ENCODE peak calls at places on chromosomes 7 and 10, in nine cellular contexts. O is AG04450, M is gastrocnemius medialis, D is heart left ventricle, R is thoracic aorta, V is GM06990, Z is fibroblast of lung, S is testis, B is fibroblast of pulmonary artery. T is an unnamed sample.

GRCh38 chr10:114665406-114665805 is 7.3 kb upstream of the ABLIM1 start:
- DNase-seq in S (no peak), D (no peak), O (no peak), Z (peak; percentile 35), R (no peak), M (no peak), V (no peak), B (no peak), T (no peak)

GRCh38 chr7:26653430-26653911 is 210.9 kb downstream of the SKAP2 start:
- DNase-seq in M (no peak), Z (no peak), D (no peak), S (peak; percentile 22), O (no peak), B (peak; percentile 26), R (no peak), V (no peak), T (no peak)

GRCh38 chr7:72152171-72153131 is 259.7 kb downstream of the CALN1 start:
- DNase-seq in M (no peak), D (no peak), Z (no peak), S (peak; percentile 54), O (no peak), V (no peak), R (no peak), B (no peak), T (no peak)

GRCh38 chr10:60426425-60426824 is 36.8 kb upstream of the ANK3 start:
- DNase-seq in V (no peak), M (no peak), O (peak; percentile 61), Z (peak; percentile 96), B (peak; percentile 92), R (no peak), S (no peak), D (no peak), T (peak; percentile 84)

GRCh38 chr7:133570321-133570720 is 317.4 kb downstream of the EXOC4 start:
- DNase-seq in O (no peak), V (no peak), S (no peak), R (no peak), M (no peak), D (no peak), B (no peak), Z (peak; percentile 37), T (peak; percentile 61)

GRCh38 chr10:44990302-44990655 is 10.4 kb upstream of the ZNF22 start:
- DNase-seq in M (no peak), O (no peak), R (no peak), B (no peak), Z (no peak), V (no peak), S (peak; percentile 64), D (no peak), T (no peak)

GRCh38 chr10:45374451-45375052 is 536 bp downstream of the ALOX5 start:
- DNase-seq in V (peak; percentile 52), B (no peak), O (no peak), D (peak; percentile 33), Z (peak; percentile 9), R (no peak), S (no peak), M (no peak), T (no peak)

GRCh38 chr7:96067321-96067720 is 254.6 kb downstream of the SLC25A13 start:
- DNase-seq in Z (no peak), M (no peak), D (no peak), R (no peak), S (no peak), B (no peak), V (no peak), O (no peak), T (no peak)

GRCh38 chr10:123150229-123150985 is 2.5 kb downstream of the HMX2 start:
- DNase-seq in R (no peak), D (no peak), M (no peak), Z (no peak), B (no peak), O (no peak), V (no peak), S (no peak), T (no peak)

GRCh38 chr10:88228130-88228529 is 355.0 kb downstream of the RNLS start:
- DNase-seq in R (no peak), O (no peak), Z (no peak), S (no peak), V (no peak), D (no peak), B (peak; percentile 39), M (no peak), T (no peak)

GRCh38 chr10:99276848-99277486 is 41.3 kb upstream of the HPSE2 start:
- DNase-seq in M (no peak), D (no peak), R (no peak), O (no peak), Z (no peak), S (no peak), V (no peak), B (peak; percentile 35), T (no peak)

GRCh38 chr7:1668486-1668931 is 1.6 kb upstream of the ELFN1 start:
- DNase-seq in Z (peak; percentile 9), B (no peak), S (no peak), O (no peak), M (peak; percentile 7), V (no peak), D (peak; percentile 47), R (no peak), T (no peak)

GRCh38 chr10:98713586-98713985 is 266.9 kb upstream of the HPS1 start:
- DNase-seq in B (no peak), S (no peak), O (no peak), R (no peak), D (no peak), Z (no peak), M (no peak), V (no peak), T (no peak)

GRCh38 chr10:126309193-126309592 is 79.1 kb downstream of the ADAM12 start:
- DNase-seq in O (no peak), Z (no peak), B (no peak), S (no peak), V (no peak), R (no peak), D (no peak), M (no peak), T (no peak)

GRCh38 chr7:137691566-137691965 is 155.2 kb downstream of the DGKI start:
- DNase-seq in B (no peak), D (no peak), S (no peak), M (no peak), O (no peak), Z (peak; percentile 44), V (no peak), R (no peak), T (no peak)

GRCh38 chr10:85643839-85644525 is 722.6 kb downstream of the GRID1 start:
- DNase-seq in Z (peak; percentile 56), B (no peak), D (no peak), M (no peak), R (no peak), O (no peak), S (no peak), V (no peak), T (no peak)

GRCh38 chr7:19442016-19442785 is 266.6 kb downstream of the POLR1F start:
- DNase-seq in D (no peak), R (no peak), Z (peak; percentile 53), O (peak; percentile 32), M (no peak), V (no peak), S (no peak), B (peak; percentile 80), T (peak; percentile 69)

GRCh38 chr7:27723086-27723485 is 16.9 kb upstream of the TAX1BP1 start:
- DNase-seq in D (no peak), O (no peak), S (no peak), R (no peak), B (peak; percentile 27), M (peak; percentile 19), Z (peak; percentile 11), V (no peak), T (peak; percentile 44)

GRCh38 chr10:576130-576465 is 113.4 kb downstream of the DIP2C start:
- DNase-seq in Z (peak; percentile 60), B (peak; percentile 45), R (no peak), D (peak; percentile 42), V (no peak), M (peak; percentile 48), S (no peak), O (no peak), T (peak; percentile 67)
- TF ChIP-seq CTCF in Z (no peak), B (no peak), R (no peak), D (no peak), V (no peak), M (no peak), S (no peak), O (no peak), T (no peak)

DNA sequence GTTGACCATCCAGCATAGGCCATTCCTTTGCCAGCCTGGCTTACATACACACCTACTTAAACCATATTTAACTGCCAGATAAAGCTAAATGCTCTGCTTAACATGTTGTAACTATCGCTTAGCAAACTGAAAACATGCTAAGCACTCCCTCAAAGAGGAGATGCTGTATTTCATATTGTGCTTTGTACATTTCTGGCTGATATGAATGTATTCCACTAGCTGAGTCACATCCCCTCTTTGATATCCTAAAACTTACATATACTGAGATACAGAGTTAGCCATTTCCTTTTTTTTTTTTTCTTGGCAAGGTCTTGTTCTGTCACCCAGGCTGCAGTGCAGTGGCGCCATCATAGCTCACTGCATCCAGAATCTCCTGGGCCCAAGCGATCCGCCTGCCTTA is 99.4 kb downstream of the TPST1 start:
- DNase-seq in Z (peak; percentile 38), S (no peak), D (no peak), O (no peak), M (no peak), B (peak; percentile 80), V (no peak), R (no peak), T (no peak)
- H3K4me3 ChIP-seq in Z (no peak overlapping the region), S (no peak overlapping the region), D (no peak overlapping the region), O (no peak overlapping the region), M (no peak overlapping the region), B (no peak overlapping the region), V (no peak overlapping the region), R (no peak overlapping the region), T (no peak overlapping the region)

GRCh38 chr7:128104109-128104742 is 73.0 kb upstream of the LRRC4 start:
- DNase-seq in V (peak; percentile 56), R (no peak), D (peak; percentile 56), M (no peak), S (peak; percentile 32), Z (no peak), O (no peak), B (peak; percentile 45), T (peak; percentile 22)
- TF ChIP-seq CTCF in V (no peak), R (no peak), D (no peak), M (no peak), S (no peak), Z (no peak), O (no peak), B (no peak), T (no peak)

DNA sequence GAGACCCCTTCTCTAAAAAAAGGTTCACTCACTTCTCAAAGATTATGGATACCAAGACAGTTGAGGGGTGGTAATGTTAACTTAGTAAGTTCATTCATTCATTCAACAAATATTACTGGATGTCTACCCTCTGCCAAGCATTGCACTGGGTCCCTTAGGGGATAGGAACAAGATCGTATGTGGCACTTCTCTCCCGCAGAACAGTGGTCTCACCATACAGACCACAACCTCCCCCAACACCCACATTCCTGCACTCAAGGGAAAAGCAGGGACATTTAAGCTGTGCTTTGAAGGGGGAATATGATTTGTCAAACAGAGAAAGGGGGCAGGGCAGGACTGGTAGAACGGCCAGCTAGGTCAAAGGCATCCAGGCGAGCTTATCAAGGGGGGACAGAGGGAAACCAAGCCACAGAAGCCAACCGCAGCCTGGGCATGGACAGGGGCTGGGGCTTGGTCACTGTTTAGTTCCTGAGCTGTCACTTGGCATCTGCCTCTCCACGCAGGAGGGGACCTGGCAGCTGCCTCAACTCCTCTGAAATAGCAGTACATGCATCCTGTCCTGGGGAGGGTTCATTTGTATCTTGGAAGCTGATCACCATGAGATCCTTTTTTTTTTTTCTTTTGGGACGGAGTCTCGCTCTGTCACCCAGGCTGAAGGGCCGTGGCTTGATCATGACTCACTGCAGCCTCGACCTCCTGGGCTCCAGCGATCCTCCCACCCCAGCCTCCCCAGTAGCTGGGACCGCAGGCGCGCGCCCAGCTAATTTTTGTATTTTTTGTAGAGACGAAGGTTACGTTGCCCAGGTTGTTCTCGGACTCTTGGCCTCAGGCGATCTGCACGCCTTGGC is 949 bp upstream of the CLIP2 start:
- DNase-seq in M (no peak), Z (peak; percentile 16), V (peak; percentile 50), R (no peak), B (peak; percentile 32), D (no peak), O (no peak), S (no peak), T (peak; percentile 37)
- H3K4me3 ChIP-seq in M (peak overlapping the region; percentile 65), Z (no peak overlapping the region), V (peak overlapping the region; percentile 84), R (peak overlapping the region; percentile 94), B (peak overlapping the region; percentile 49), D (peak overlapping the region; percentile 76), O (peak overlapping the region; percentile 63), S (peak overlapping the region; percentile 54), T (no peak overlapping the region)